ENCODE peak calls at places on chromosomes 11 and 22, in five cellular contexts. Q, U, L, J and G are unnamed samples.

GRCh38 chr11:88439356-88439755 is 101.8 kb upstream of the CTSC start:
- DNase-seq in L (no peak), J (peak; percentile 67), U (no peak), Q (no peak), G (no peak)

GRCh38 chr11:69122642-69123431 is 32.9 kb upstream of the SMIM38 start:
- DNase-seq in L (peak; percentile 99), Q (peak; percentile 63), J (peak; percentile 85), U (peak; percentile 31), G (no peak)

GRCh38 chr11:102829671-102830070 is 13.7 kb downstream of the MMP3 start:
- DNase-seq in U (no peak), Q (no peak), J (no peak), L (no peak), G (no peak)

GRCh38 chr11:119684361-119685072 is 44.5 kb downstream of the NECTIN1 start:
- DNase-seq in L (peak; percentile 37), Q (no peak), U (no peak), J (peak; percentile 91), G (peak; percentile 25)

GRCh38 chr11:95200781-95201457 is 30.1 kb downstream of the SESN3 start:
- DNase-seq in J (no peak), U (no peak), L (no peak), Q (no peak), G (no peak)

GRCh38 chr11:69540118-69541000 is 58.9 kb downstream of the LINC01488 start:
- DNase-seq in U (no peak), Q (no peak), J (no peak), L (no peak), G (no peak)

GRCh38 chr22:26050079-26050478 is 119.2 kb upstream of the SEZ6L start:
- DNase-seq in U (no peak), Q (no peak), L (no peak), J (no peak), G (no peak)

GRCh38 chr11:114193730-114194674 is 102.2 kb upstream of the NNMT start:
- DNase-seq in J (no peak), Q (no peak), L (no peak), U (no peak), G (no peak)

GRCh38 chr22:18091916-18092526 is 14.2 kb downstream of the PEX26 start:
- DNase-seq in J (peak; percentile 69), Q (no peak), U (no peak), L (peak; percentile 72), G (no peak)

GRCh38 chr11:122705396-122705795 is 49.9 kb downstream of the UBASH3B start:
- DNase-seq in J (no peak), Q (no peak), U (no peak), L (no peak), G (no peak)

GRCh38 chr11:38594881-38595280 is 1996.8 kb upstream of the RAG2 start:
- DNase-seq in L (no peak), J (no peak), Q (no peak), U (no peak), G (peak; percentile 16)

GRCh38 chr11:44274404-44274803 is 35.5 kb downstream of the ALX4 start:
- DNase-seq in U (no peak), J (no peak), Q (no peak), L (no peak), G (no peak)

GRCh38 chr22:20752873-20753272 is 21.0 kb upstream of the SERPIND1 start:
- DNase-seq in Q (no peak), J (no peak), L (no peak), U (no peak), G (no peak)

GRCh38 chr11:88341852-88342251 is 4.3 kb upstream of the CTSC start:
- DNase-seq in J (no peak), Q (no peak), L (no peak), U (no peak), G (no peak)

GRCh38 chr11:96012086-96012824 is 88.3 kb upstream of the MTMR2 start:
- DNase-seq in L (peak; percentile 23), Q (peak; percentile 21), U (peak; percentile 21), J (peak; percentile 81), G (peak; percentile 80)

GRCh38 chr11:122354029-122354697 is 238.1 kb upstream of the BLID start:
- DNase-seq in J (no peak), U (no peak), L (no peak), Q (no peak), G (no peak)

GRCh38 chr11:6431861-6432260 is 8.9 kb downstream of the HPX start:
- DNase-seq in L (no peak), Q (no peak), U (no peak), J (peak; percentile 86), G (no peak)

GRCh38 chr22:41880653-41881052 is 34.2 kb downstream of the SHISA8 start:
- DNase-seq in U (no peak), J (no peak), Q (no peak), L (no peak), G (no peak)

GRCh38 chr11:7469351-7469865 is 15.9 kb upstream of the OLFML1 start:
- DNase-seq in Q (no peak), L (no peak), U (no peak), J (no peak), G (no peak)

GRCh38 chr11:45182902-45183301 is 36.5 kb downstream of the PRDM11 start:
- DNase-seq in L (peak; percentile 24), U (no peak), J (no peak), Q (no peak), G (no peak)

GRCh38 chr11:2444301-2445106 is at the start of the genes KCNQ1 and TRPM5:
- DNase-seq in U (peak; percentile 53), L (no peak), J (no peak), Q (peak; percentile 54), G (no peak)

GRCh38 chr22:19986410-19987341 is 29.9 kb downstream of the ARVCF start:
- DNase-seq in J (peak; percentile 72), L (peak; percentile 71), Q (peak; percentile 35), U (peak; percentile 21), G (peak; percentile 73)

GRCh38 chr11:73295259-73295995 is 12.6 kb upstream of the ARHGEF17 start:
- DNase-seq in U (peak; percentile 47), L (peak; percentile 57), Q (peak; percentile 54), J (peak; percentile 70), G (peak; percentile 85)

GRCh38 chr11:2215561-2216399 is 44.2 kb upstream of the TH start:
- DNase-seq in J (no peak), L (no peak), U (no peak), Q (no peak), G (no peak)

GRCh38 chr11:13256216-13256615 is 21.4 kb upstream of the BMAL1 start:
- DNase-seq in Q (no peak), U (no peak), L (no peak), J (peak; percentile 53), G (no peak)

GRCh38 chr22:44889233-44889878 is 120.4 kb downstream of the PHF21B start:
- DNase-seq in Q (no peak), U (no peak), J (no peak), L (no peak), G (no peak)

GRCh38 chr11:59706518-59707285 is 6.9 kb downstream of the OR10V1 start:
- DNase-seq in U (no peak), L (peak; percentile 59), Q (no peak), J (peak; percentile 94), G (peak; percentile 79)